ENCODE peak calls at places on chromosome 20, in ten cellular contexts. Q is ovary, U is right atrium auricular region, I is brain microvascular endothelial cell, R is GM23338, Y is H1, B is tibial nerve, K is cardiac fibroblast, J is thoracic aorta, M is fibroblast of mammary gland. L is an unnamed sample.

GRCh38 chr20:8399963-8400362 is 267.9 kb downstream of the PLCB1 start:
- DNase-seq in U (no peak), Y (no peak), Q (no peak), M (no peak), I (no peak), R (no peak), J (no peak), K (no peak), B (no peak), L (no peak)

GRCh38 chr20:50815162-50815989 is 20.5 kb downstream of the BCAS4 start:
- DNase-seq in M (peak), Y (no peak), I (peak), Q (no peak), R (no peak), B (no peak), K (peak), J (no peak), U (no peak), L (no peak)

GRCh38 chr20:49559411-49560081 is 8.4 kb downstream of the PTGIS start:
- DNase-seq in Y (no peak), R (no peak), K (peak), J (no peak), M (peak), B (peak), Q (no peak), U (peak), I (no peak), L (peak)

GRCh38 chr20:10306440-10307358 is 88.1 kb downstream of the SNAP25 start:
- DNase-seq in J (no peak), R (no peak), Q (no peak), M (peak), K (peak), I (peak), B (no peak), Y (no peak), U (no peak), L (peak)

GRCh38 chr20:56373942-56374341 is 15.2 kb downstream of the FAM210B start:
- DNase-seq in R (no peak), U (no peak), Y (no peak), K (peak), J (no peak), M (peak), I (peak), B (no peak), Q (no peak), L (peak)

GRCh38 chr20:62427172-62428007 is at the start of gene RBBP8NL:
- DNase-seq in M (no peak), J (no peak), Q (no peak), K (no peak), U (no peak), I (no peak), R (peak), B (no peak), Y (peak), L (no peak)

GRCh38 chr20:22526512-22527012 is 57.8 kb downstream of the FOXA2 start:
- DNase-seq in I (no peak), J (no peak), U (no peak), Y (peak), K (no peak), Q (no peak), M (no peak), B (no peak), R (no peak), L (no peak)

GRCh38 chr20:52996726-52997125 is 24.6 kb downstream of the TSHZ2 start:
- DNase-seq in U (no peak), M (no peak), K (no peak), I (no peak), R (no peak), Q (no peak), B (no peak), Y (no peak), J (no peak), L (no peak)

GRCh38 chr20:911882-912600 is 4.1 kb downstream of the ANGPT4 start:
- DNase-seq in U (no peak), K (no peak), Y (peak), M (no peak), R (peak), B (no peak), I (no peak), J (no peak), Q (no peak), L (no peak)

GRCh38 chr20:18639501-18639979 is 51.7 kb downstream of the DTD1 start:
- DNase-seq in R (no peak), K (no peak), M (no peak), J (no peak), B (no peak), Q (no peak), Y (no peak), U (no peak), I (no peak), L (no peak)

GRCh38 chr20:4160761-4161305 is 145.5 kb upstream of the RNF24 start:
- DNase-seq in Y (peak), J (no peak), M (peak), Q (peak), R (peak), I (peak), K (no peak), U (no peak), B (no peak), L (no peak)

GRCh38 chr20:1227121-1227582 is 1.3 kb downstream of the RAD21L1 start:
- DNase-seq in R (no peak), J (no peak), I (no peak), K (no peak), M (no peak), U (no peak), Q (no peak), B (no peak), Y (no peak), L (no peak)

GRCh38 chr20:54122189-54122588 is 51.6 kb downstream of the CYP24A1 start:
- DNase-seq in K (peak), R (no peak), Q (no peak), Y (no peak), U (no peak), B (no peak), M (peak), I (no peak), J (no peak), L (no peak)

GRCh38 chr20:54026300-54027064 is 43.9 kb downstream of the BCAS1 start:
- DNase-seq in K (no peak), I (no peak), B (no peak), Q (no peak), Y (no peak), U (no peak), R (no peak), J (no peak), M (peak), L (no peak)

GRCh38 chr20:45094864-45095574 is 5.9 kb downstream of the KCNS1 start:
- DNase-seq in B (no peak), Q (no peak), Y (no peak), M (no peak), I (no peak), K (no peak), U (no peak), J (no peak), R (no peak), L (no peak)

GRCh38 chr20:14764511-14765369 is 427.3 kb upstream of the FLRT3 start:
- DNase-seq in Y (no peak), U (no peak), K (no peak), J (no peak), Q (no peak), R (no peak), B (no peak), M (no peak), I (no peak), L (no peak)

GRCh38 chr20:9838035-9838377 is 870 bp downstream of the PAK5 start:
- DNase-seq in M (no peak), I (no peak), R (peak), Q (no peak), Y (no peak), U (no peak), J (no peak), B (no peak), K (no peak), L (no peak)

GRCh38 chr20:49765413-49765736 is 47.3 kb upstream of the SLC9A8 start:
- DNase-seq in U (no peak), I (no peak), R (no peak), B (no peak), Q (no peak), Y (no peak), J (no peak), K (no peak), M (no peak), L (no peak)

GRCh38 chr20:11041396-11041795 is 367.6 kb upstream of the JAG1 start:
- DNase-seq in J (no peak), U (no peak), K (peak), B (no peak), Y (no peak), Q (no peak), I (no peak), M (peak), R (no peak), L (no peak)

GRCh38 chr20:49668181-49668877 is 45.3 kb downstream of the B4GALT5 start:
- DNase-seq in M (no peak), Y (no peak), R (no peak), U (no peak), Q (no peak), J (no peak), I (no peak), B (no peak), K (no peak), L (no peak)

GRCh38 chr20:37801921-37802320 is 101.0 kb upstream of the VSTM2L start:
- DNase-seq in R (no peak), I (no peak), Y (no peak), J (no peak), B (no peak), Q (no peak), U (no peak), K (peak), M (no peak), L (no peak)

GRCh38 chr20:18018100-18018499 is 39.6 kb downstream of the OVOL2 start:
- DNase-seq in K (no peak), R (no peak), I (no peak), U (no peak), J (no peak), B (no peak), Y (no peak), M (no peak), Q (no peak), L (no peak)

GRCh38 chr20:21607971-21608735 is 94.3 kb upstream of the NKX2-2 start:
- DNase-seq in J (no peak), Q (no peak), I (no peak), R (no peak), U (no peak), K (no peak), Y (no peak), M (no peak), B (no peak), L (no peak)

GRCh38 chr20:50610212-50610718 is 81.1 kb downstream of the RIPOR3 start:
- DNase-seq in R (no peak), Q (no peak), U (no peak), B (no peak), J (no peak), Y (no peak), K (no peak), M (no peak), I (no peak), L (no peak)

GRCh38 chr20:46979603-46980241 is 85.1 kb downstream of the EYA2 start:
- DNase-seq in B (no peak), K (no peak), Q (no peak), J (no peak), M (no peak), R (no peak), I (no peak), Y (no peak), U (no peak), L (no peak)

GRCh38 chr20:19735446-19735845 is 22.6 kb upstream of the RIN2 start:
- DNase-seq in U (peak), Q (peak), Y (no peak), M (peak), K (peak), B (peak), R (no peak), J (peak), I (peak), L (no peak)
- H3K4me3 ChIP-seq in U (no peak), Q (no peak), Y (no peak), M (no peak), K (no peak), B (no peak), R (no peak), J (peak), I (no peak), L (no peak)

GRCh38 chr20:59788196-59788735 is 145.2 kb downstream of the SYCP2 start:
- DNase-seq in I (no peak), J (no peak), K (no peak), M (no peak), Y (no peak), R (no peak), Q (no peak), U (peak), B (no peak), L (no peak)

GRCh38 chr20:59787186-59787890 is 146.1 kb downstream of the SYCP2 start:
- DNase-seq in U (peak), K (no peak), I (no peak), J (no peak), Y (no peak), R (no peak), M (no peak), B (peak), Q (no peak), L (no peak)

GRCh38 chr20:59784365-59785117 is 148.9 kb downstream of the SYCP2 start:
- DNase-seq in Q (no peak), R (no peak), M (no peak), K (no peak), I (no peak), U (peak), J (no peak), Y (no peak), B (no peak), L (no peak)

GRCh38 chr20:59785118-59785959 is 148.1 kb downstream of the SYCP2 start:
- DNase-seq in Y (no peak), R (no peak), J (no peak), K (no peak), I (no peak), M (no peak), B (peak), Q (no peak), U (peak), L (no peak)

GRCh38 chr20:59785986-59786753 is 147.3 kb downstream of the SYCP2 start:
- DNase-seq in B (peak), K (no peak), Q (peak), U (peak), M (no peak), J (no peak), Y (no peak), I (no peak), R (no peak), L (no peak)
- TF ChIP-seq CTCF in B (no peak), K (no peak), Q (no peak), U (no peak), M (no peak), J (no peak), Y (no peak), I (no peak), R (no peak), L (no peak)

DNA sequence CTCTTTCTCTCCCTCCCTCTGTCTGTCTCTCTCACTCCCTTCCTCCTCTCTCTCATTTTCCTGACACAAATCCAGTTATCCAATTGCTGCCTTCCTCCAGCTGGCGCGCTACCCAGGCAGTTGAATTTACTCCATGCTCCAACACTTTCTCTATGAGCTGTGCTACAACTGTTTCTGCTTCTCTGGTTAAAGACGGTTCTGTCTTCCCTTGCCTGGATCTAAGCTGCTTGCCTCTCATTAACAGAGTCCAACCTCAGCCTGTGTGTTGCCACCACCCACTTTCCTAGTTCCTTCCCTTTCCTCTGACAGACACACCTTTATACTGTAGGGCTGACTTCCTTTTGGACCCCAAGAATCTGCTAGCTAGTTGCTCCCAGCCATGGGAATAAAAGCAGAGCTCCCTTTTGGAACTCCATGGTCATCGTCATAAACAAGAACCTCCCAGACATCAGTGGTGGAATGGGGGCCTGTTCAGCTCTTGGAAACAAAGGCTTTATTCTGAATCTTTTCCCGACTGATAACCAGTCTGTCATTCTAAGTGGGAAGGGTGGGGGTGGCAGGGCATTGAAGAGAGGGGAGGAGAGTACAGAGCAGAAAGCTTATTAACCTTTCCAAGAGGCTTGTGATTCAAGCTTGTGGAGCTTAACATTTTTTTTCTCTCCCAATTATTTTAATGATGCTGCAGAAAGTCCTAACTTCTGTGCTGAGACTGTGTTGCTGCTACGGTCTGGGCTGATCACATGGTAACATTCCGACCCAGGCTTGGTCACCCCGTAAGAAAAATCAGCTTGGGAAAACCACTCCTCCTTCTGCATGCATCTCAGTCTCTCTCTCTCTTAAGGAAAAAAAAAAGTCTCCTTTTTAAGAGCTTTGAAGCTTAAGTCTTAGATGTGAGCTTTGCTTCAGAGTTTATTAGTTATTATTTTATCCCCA is 31.3 kb upstream of the BMP2 start:
- DNase-seq in Y (no peak), Q (no peak), B (no peak), J (no peak), R (peak), I (peak), K (peak), M (no peak), U (no peak), L (no peak)
- H3K4me3 ChIP-seq in Y (no peak), Q (no peak), B (no peak), J (peak), R (no peak), I (no peak), K (no peak), M (no peak), U (no peak), L (no peak)

GRCh38 chr20:48025061-48025515 is 239.8 kb upstream of the SULF2 start:
- DNase-seq in K (peak), M (peak), B (peak), U (no peak), Y (peak), Q (peak), R (peak), I (peak), J (no peak), L (peak)
- TF ChIP-seq CTCF in K (no peak), M (no peak), B (no peak), U (no peak), Y (no peak), Q (no peak), R (no peak), I (peak), J (no peak), L (peak)

DNA sequence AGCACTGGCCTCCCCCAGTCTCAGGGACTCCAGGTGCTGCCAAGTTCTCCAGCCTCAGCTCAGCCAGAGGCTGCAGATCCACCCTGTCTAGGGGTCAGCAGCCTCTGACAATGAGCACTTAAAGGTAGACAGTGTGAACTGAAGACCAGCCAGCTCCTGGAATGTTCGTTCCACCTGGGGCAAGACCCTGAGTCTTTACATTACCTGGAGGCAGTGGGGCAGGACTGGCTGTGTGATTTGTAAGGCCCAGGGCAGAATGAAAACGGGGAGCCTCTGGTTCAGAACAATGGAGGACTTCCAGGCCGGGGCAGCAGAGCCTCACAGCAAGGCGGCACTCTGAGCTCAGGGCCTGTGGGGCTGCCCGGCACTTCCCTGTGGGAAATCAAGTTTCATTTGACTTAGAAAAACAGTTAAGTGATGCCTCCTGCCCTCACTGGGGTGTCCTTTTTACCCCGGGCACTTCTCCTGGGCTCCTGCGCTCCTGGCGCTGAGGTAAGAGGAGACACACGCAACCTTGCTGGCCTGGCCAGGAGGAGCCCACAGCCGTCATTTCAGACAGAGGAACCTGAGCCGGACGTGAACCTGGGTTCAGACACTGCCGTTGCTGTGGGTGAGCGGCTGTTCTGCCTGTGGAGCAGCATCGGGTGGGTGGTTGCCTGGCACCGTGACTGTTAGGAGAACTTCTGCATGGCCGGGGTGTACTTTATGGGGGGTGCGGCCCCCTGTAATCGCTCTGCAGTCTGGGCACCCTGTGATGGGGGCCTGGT is 64.9 kb downstream of the CTCFL start:
- DNase-seq in K (no peak), J (no peak), Y (no peak), M (no peak), I (no peak), Q (no peak), U (no peak), B (no peak), R (no peak), L (no peak)
- H3K4me3 ChIP-seq in K (no peak), J (no peak), Y (no peak), M (no peak), I (no peak), Q (no peak), U (no peak), B (no peak), R (no peak), L (no peak)

GRCh38 chr20:40081653-40082052 is 607.4 kb downstream of the MAFB start:
- DNase-seq in M (no peak), U (no peak), Y (no peak), B (no peak), J (no peak), R (no peak), I (no peak), Q (no peak), K (no peak), L (no peak)
- TF ChIP-seq CTCF in M (no peak), U (no peak), Y (no peak), B (no peak), J (no peak), R (no peak), I (no peak), Q (no peak), K (no peak), L (no peak)

GRCh38 chr20:38842017-38842416 is 36.5 kb downstream of the PPP1R16B start:
- DNase-seq in U (no peak), K (no peak), I (no peak), B (no peak), J (no peak), R (no peak), Y (no peak), M (no peak), Q (no peak), L (no peak)
- H3K4me3 ChIP-seq in U (no peak), K (no peak), I (no peak), B (no peak), J (no peak), R (no peak), Y (no peak), M (no peak), Q (no peak), L (no peak)